ENCODE peak calls at places on chromosome 17, in six cellular contexts. Y is mesendoderm, L is adrenal gland, U is SJCRH30, W is keratinocyte, D is iPS DF 6.9. E is an unnamed sample. For H3K36me3 and H3K27me3, the result is how much of the 10 kb centered on the place peaks cover.

GRCh38 chr17:28145348-28145747 is 102.9 kb downstream of the NLK start:
- DNase-seq in Y (peak), L (no peak), U (no peak), W (no peak), D (no peak), E (no peak)

GRCh38 chr17:35460354-35460851 is 11.8 kb upstream of the SLFN13 start:
- DNase-seq in Y (peak), L (no peak), U (no peak), W (no peak), D (peak), E (peak)

GRCh38 chr17:78922876-78923498 is 2.2 kb downstream of the TIMP2 start:
- DNase-seq in Y (no peak), L (no peak), U (no peak), W (no peak), D (no peak), E (no peak)

GRCh38 chr17:1555618-1556471 is 6.7 kb downstream of the PITPNA start:
- DNase-seq in Y (no peak), L (peak), U (no peak), W (no peak), D (no peak), E (no peak)

GRCh38 chr17:82753516-82753915 is 1.7 kb downstream of the TBCD start:
- DNase-seq in Y (no peak), L (no peak), U (no peak), W (no peak), D (no peak), E (no peak)

GRCh38 chr17:75832164-75832651 is 12.0 kb downstream of the UNC13D start:
- DNase-seq in Y (peak), L (peak), U (no peak), W (no peak), D (no peak), E (no peak)

GRCh38 chr17:57245786-57246185 is 10.5 kb upstream of the MSI2 start:
- DNase-seq in Y (no peak), L (no peak), U (no peak), W (no peak), D (no peak), E (no peak)

GRCh38 chr17:11869680-11870394 is 127.4 kb downstream of the ZNF18 start:
- DNase-seq in Y (no peak), L (no peak), U (no peak), W (no peak), D (no peak), E (no peak)

GRCh38 chr17:2485543-2485942 is 26.1 kb downstream of the METTL16 start:
- DNase-seq in Y (no peak), L (no peak), U (no peak), W (no peak), D (no peak), E (no peak)

GRCh38 chr17:48719642-48720262 is 2.6 kb downstream of the PRAC1 start:
- DNase-seq in Y (peak), L (no peak), U (no peak), W (no peak), D (no peak), E (peak)

GRCh38 chr17:17811381-17812210 is 25.2 kb downstream of the SREBF1 start:
- DNase-seq in Y (peak), L (peak), U (no peak), W (no peak), D (no peak), E (peak)

GRCh38 chr17:68794636-68795503 is 160.3 kb downstream of the ABCA8 start:
- DNase-seq in Y (peak), L (peak), U (no peak), W (no peak), D (no peak), E (no peak)

GRCh38 chr17:64247836-64248235 is 15.2 kb downstream of the TEX2 start:
- DNase-seq in Y (no peak), L (no peak), U (no peak), W (no peak), D (no peak), E (no peak)
- H3K36me3 ChIP-seq in Y (under half), L (under half), U (under half), W (under half), D (under half), E (under half)

GRCh38 chr17:4665027-4665426 is 23.5 kb upstream of the ALOX15 start:
- DNase-seq in Y (no peak), L (no peak), U (no peak), W (no peak), D (no peak), E (no peak)

GRCh38 chr17:4666296-4666695 is 24.8 kb upstream of the ALOX15 start:
- DNase-seq in Y (no peak), L (no peak), U (no peak), W (no peak), D (no peak), E (no peak)

GRCh38 chr17:4667166-4667565 is 25.7 kb upstream of the ALOX15 start:
- DNase-seq in Y (no peak), L (no peak), U (no peak), W (no peak), D (no peak), E (no peak)

GRCh38 chr17:4663711-4664110 is 22.2 kb upstream of the ALOX15 start:
- DNase-seq in Y (no peak), L (no peak), U (no peak), W (no peak), D (no peak), E (no peak)

GRCh38 chr17:4664230-4664629 is 22.8 kb upstream of the ALOX15 start:
- DNase-seq in Y (no peak), L (no peak), U (no peak), W (no peak), D (no peak), E (no peak)
- H3K4me3 ChIP-seq in Y (no peak), L (no peak), U (no peak), W (no peak), D (no peak), E (no peak)

GRCh38 chr17:63999680-64000531 is 1.8 kb downstream of the PRR29 start:
- DNase-seq in Y (no peak), L (no peak), U (no peak), W (no peak), D (no peak), E (peak)

GRCh38 chr17:64001091-64001579 is 3.0 kb downstream of the PRR29 start:
- DNase-seq in Y (no peak), L (no peak), U (no peak), W (no peak), D (no peak), E (peak)

GRCh38 chr17:63998050-63998720 is at the start of gene PRR29:
- DNase-seq in Y (peak), L (peak), U (peak), W (peak), D (peak), E (peak)

GRCh38 chr17:63997341-63998048 is 656 bp upstream of the PRR29 start:
- DNase-seq in Y (peak), L (no peak), U (peak), W (no peak), D (no peak), E (peak)

GRCh38 chr17:63998721-63999679 is 849 bp downstream of the PRR29 start:
- DNase-seq in Y (no peak), L (no peak), U (no peak), W (no peak), D (no peak), E (peak)
- H3K27me3 ChIP-seq in Y (under half), L (under half), U (under half), W (under half), D (under half), E (under half)

GRCh38 chr17:21357696-21358095 is 18.5 kb upstream of the KCNJ12 start:
- DNase-seq in Y (peak), L (no peak), U (no peak), W (no peak), D (no peak), E (no peak)
- H3K36me3 ChIP-seq in Y (under half), L (under half), U (under half), W (under half), D (under half), E (under half)

DNA sequence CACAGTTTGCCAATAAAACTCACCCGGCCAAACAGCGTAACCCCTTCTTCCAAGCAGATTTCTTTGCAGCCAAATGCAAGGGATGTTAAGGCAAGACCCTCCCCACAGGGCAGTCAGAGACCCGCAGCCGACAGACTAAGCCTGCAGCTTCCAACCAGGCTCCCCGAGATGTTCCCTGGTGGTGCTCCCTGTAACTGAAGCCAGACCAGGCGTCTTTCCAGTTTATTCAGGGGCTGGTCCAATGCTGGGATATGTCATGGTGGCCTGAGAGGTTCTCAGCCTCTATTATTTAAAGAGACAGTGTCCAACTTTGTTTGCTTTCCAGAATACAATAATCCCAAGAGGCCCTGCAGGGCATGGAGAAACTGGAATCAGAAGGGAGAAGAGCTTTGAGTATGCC is at the start of gene PMP22:
- DNase-seq in Y (no peak), L (no peak), U (no peak), W (no peak), D (no peak), E (no peak)
- H3K4me3 ChIP-seq in Y (no peak), L (no peak), U (no peak), W (no peak), D (no peak), E (no peak)

DNA sequence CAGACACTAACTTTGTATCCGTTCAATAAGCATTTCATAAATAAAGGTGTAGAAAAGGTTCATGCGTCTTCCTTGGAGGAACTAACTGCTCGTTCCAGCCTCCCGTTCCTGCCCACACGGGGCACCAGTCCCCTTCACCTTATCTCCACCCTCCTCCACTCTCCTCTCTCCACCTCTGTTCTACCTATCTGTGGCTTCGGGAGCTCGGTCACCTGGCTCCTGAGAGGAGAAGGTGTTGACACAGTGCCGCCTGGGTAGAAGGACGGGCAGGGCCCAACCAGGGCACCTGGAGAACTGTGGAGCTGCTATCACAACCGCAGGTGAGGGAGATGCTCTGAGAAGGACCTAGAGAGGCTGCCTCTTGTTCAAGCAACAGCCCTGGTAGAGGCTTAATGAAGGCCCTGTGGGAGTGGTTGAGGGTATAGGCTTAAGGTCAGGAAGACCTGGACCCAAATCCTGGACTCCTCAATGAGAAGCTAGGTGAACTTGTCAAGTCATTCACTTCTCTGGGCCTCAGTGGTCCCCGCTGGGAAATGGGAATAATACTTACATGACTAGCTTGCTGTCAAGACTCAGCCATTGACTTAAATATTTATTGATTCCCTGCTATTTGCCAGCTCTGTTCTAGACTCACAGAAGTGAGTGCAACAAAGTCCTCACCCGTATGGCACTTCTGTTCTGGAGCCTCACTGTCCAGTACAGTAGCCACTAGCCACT is 9.6 kb upstream of the MINK1 start:
- DNase-seq in Y (no peak), L (no peak), U (no peak), W (no peak), D (no peak), E (no peak)
- H3K27me3 ChIP-seq in Y (under half), L (under half), U (under half), W (under half), D (under half), E (under half)

GRCh38 chr17:63689479-63689878 is 10.4 kb downstream of the LIMD2 start:
- DNase-seq in Y (no peak), L (no peak), U (no peak), W (no peak), D (no peak), E (no peak)
- H3K36me3 ChIP-seq in Y (under half), L (under half), U (under half), W (under half), D (under half), E (under half)

GRCh38 chr17:73305845-73306836 is 5.7 kb downstream of the CDC42EP4 start:
- DNase-seq in Y (no peak), L (no peak), U (no peak), W (no peak), D (no peak), E (no peak)
- H3K4me3 ChIP-seq in Y (no peak), L (no peak), U (no peak), W (peak), D (no peak), E (no peak)

GRCh38 chr17:80476877-80477646 is 655 bp upstream of the NPTX1 start:
- DNase-seq in Y (no peak), L (no peak), U (no peak), W (no peak), D (no peak), E (peak)
- H3K27me3 ChIP-seq in Y (half or more), L (half or more), U (under half), W (half or more), D (half or more), E (half or more)

E was measured in H7.